ENCODE peak calls at places on chromosomes 16 and 17, in four cellular contexts. One of them, this sample, is unnamed.
A peak's percentile ranks its signal among the peaks of the same experiment; 100 is the strongest.

GRCh38 chr16:86924537-86924936 is 346.2 kb downstream of the FOXL1 start:
- DNase-seq in uterus: no peak
- DNase-seq in breast epithelium: no peak
- DNase-seq in ovary: no peak
- DNase-seq in this sample: peak; percentile 94

GRCh38 chr17:62801553-62801952 is 6.6 kb downstream of the MARCHF10 start:
- DNase-seq in uterus: no peak
- DNase-seq in breast epithelium: no peak
- DNase-seq in ovary: no peak
- DNase-seq in this sample: no peak

GRCh38 chr17:63986842-63987615 is 11.1 kb upstream of the PRR29 start:
- DNase-seq in uterus: no peak
- DNase-seq in breast epithelium: no peak
- DNase-seq in ovary: no peak
- DNase-seq in this sample: no peak

GRCh38 chr16:19463468-19464315 is 46.0 kb downstream of the TMC5 start:
- DNase-seq in uterus: no peak
- DNase-seq in breast epithelium: no peak
- DNase-seq in ovary: no peak
- DNase-seq in this sample: no peak

GRCh38 chr16:27859020-27859419 is 204.5 kb downstream of the GSG1L start:
- DNase-seq in uterus: no peak
- DNase-seq in breast epithelium: peak; percentile 2
- DNase-seq in ovary: no peak
- DNase-seq in this sample: no peak

GRCh38 chr17:32909787-32910369 is 18.1 kb upstream of the TMEM98 start:
- DNase-seq in uterus: peak; percentile 78
- DNase-seq in breast epithelium: peak; percentile 67
- DNase-seq in ovary: peak; percentile 84
- DNase-seq in this sample: peak; percentile 26

GRCh38 chr17:49490271-49490670 is 4.8 kb upstream of the NGFR start:
- DNase-seq in uterus: no peak
- DNase-seq in breast epithelium: no peak
- DNase-seq in ovary: no peak
- DNase-seq in this sample: no peak

GRCh38 chr16:20004931-20005330 is 68.8 kb downstream of the GPR139 start:
- DNase-seq in uterus: no peak
- DNase-seq in breast epithelium: no peak
- DNase-seq in ovary: no peak
- DNase-seq in this sample: no peak

GRCh38 chr17:29107933-29108805 is 65.2 kb downstream of the PIPOX start:
- DNase-seq in uterus: no peak
- DNase-seq in breast epithelium: no peak
- DNase-seq in ovary: no peak
- DNase-seq in this sample: peak; percentile 62

GRCh38 chr16:353404-354285 is 1.1 kb upstream of the AXIN1 start:
- DNase-seq in uterus: no peak
- DNase-seq in breast epithelium: no peak
- DNase-seq in ovary: no peak
- DNase-seq in this sample: no peak

GRCh38 chr17:15909481-15909991 is 35.4 kb upstream of the ADORA2B start:
- DNase-seq in uterus: no peak
- DNase-seq in breast epithelium: no peak
- DNase-seq in ovary: no peak
- DNase-seq in this sample: no peak

GRCh38 chr16:1781758-1782407 is 488 bp downstream of the SPSB3 start:
- DNase-seq in uterus: no peak
- DNase-seq in breast epithelium: no peak
- DNase-seq in ovary: peak; percentile 47
- DNase-seq in this sample: peak; percentile 51

GRCh38 chr16:85162478-85163277 is 50.4 kb upstream of the CIBAR2 start:
- DNase-seq in uterus: peak; percentile 84
- DNase-seq in breast epithelium: no peak
- DNase-seq in ovary: peak; percentile 82
- DNase-seq in this sample: peak; percentile 63

GRCh38 chr16:85192233-85192632 is 80.0 kb upstream of the CIBAR2 start:
- DNase-seq in uterus: no peak
- DNase-seq in breast epithelium: no peak
- DNase-seq in ovary: no peak
- DNase-seq in this sample: no peak

GRCh38 chr17:17467021-17467420 is 9.8 kb upstream of the MED9 start:
- DNase-seq in uterus: no peak
- DNase-seq in breast epithelium: no peak
- DNase-seq in ovary: no peak
- DNase-seq in this sample: no peak

GRCh38 chr16:46896314-46896968 is 12.3 kb downstream of the GPT2 start:
- DNase-seq in uterus: no peak
- DNase-seq in breast epithelium: no peak
- DNase-seq in ovary: no peak
- DNase-seq in this sample: no peak

GRCh38 chr17:41666708-41667279 is 21.9 kb upstream of the EIF1 start:
- DNase-seq in uterus: peak; percentile 84
- DNase-seq in breast epithelium: peak; percentile 89
- DNase-seq in ovary: peak; percentile 86
- DNase-seq in this sample: peak; percentile 67
- TF ChIP-seq POLR2A in uterus: no peak
- TF ChIP-seq POLR2A in breast epithelium: no peak
- TF ChIP-seq POLR2A in ovary: no peak
- TF ChIP-seq POLR2A in this sample: peak; percentile 15

DNA sequence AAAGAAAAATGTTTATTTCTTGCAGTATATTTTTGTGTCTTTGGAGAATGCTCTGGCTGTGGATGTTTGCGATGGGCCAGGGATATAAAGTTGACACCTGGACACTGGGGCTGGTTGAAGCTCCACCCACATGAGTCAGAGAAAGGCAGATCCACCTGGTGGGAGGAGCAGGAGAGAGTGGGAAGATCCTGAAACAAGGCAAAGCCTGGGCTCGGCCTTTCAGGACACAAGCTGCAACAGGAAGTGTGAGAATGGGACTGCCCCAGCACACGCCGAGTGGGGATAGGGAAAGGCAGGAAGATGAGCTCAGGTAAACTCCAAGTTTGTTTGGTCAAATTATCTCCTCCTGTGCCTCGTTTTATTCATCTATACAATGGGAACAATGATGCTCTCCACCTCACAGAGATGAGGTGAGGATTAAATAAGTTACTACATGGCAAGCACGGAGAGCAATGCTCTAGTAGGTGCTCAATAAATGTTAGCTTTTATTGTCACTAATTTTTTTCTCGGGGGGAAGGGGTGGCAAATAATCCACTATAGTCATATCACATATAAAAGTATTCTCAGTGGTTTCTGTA is 21.4 kb upstream of the PITPNM3 start:
- DNase-seq in uterus: no peak
- DNase-seq in breast epithelium: no peak
- DNase-seq in ovary: no peak
- DNase-seq in this sample: no peak
- TF ChIP-seq POLR2A in uterus: no peak
- TF ChIP-seq POLR2A in breast epithelium: no peak
- TF ChIP-seq POLR2A in ovary: no peak
- TF ChIP-seq POLR2A in this sample: no peak

GRCh38 chr17:81867123-81867951 is 3.8 kb downstream of the ARHGDIA start:
- DNase-seq in uterus: no peak
- DNase-seq in breast epithelium: no peak
- DNase-seq in ovary: peak; percentile 35
- DNase-seq in this sample: no peak
- TF ChIP-seq POLR2A in uterus: no peak
- TF ChIP-seq POLR2A in breast epithelium: no peak
- TF ChIP-seq POLR2A in ovary: no peak
- TF ChIP-seq POLR2A in this sample: peak; percentile 33

GRCh38 chr17:76927982-76928381 is 59.8 kb downstream of the MGAT5B start:
- DNase-seq in uterus: no peak
- DNase-seq in breast epithelium: no peak
- DNase-seq in ovary: no peak
- DNase-seq in this sample: no peak
- TF ChIP-seq POLR2A in uterus: no peak
- TF ChIP-seq POLR2A in breast epithelium: no peak
- TF ChIP-seq POLR2A in ovary: no peak
- TF ChIP-seq POLR2A in this sample: no peak